ENCODE peak calls at places on chromosomes 13 and 19, in five cellular contexts. U is HepG2, W is GM12878, L is H1, F is K562. X is an unnamed sample.

GRCh38 chr13:20136781-20137703 is 23.8 kb downstream of the GJA3 start:
- DNase-seq in U (peak; percentile 37), W (no peak), L (no peak), F (peak; percentile 63), X (no peak)

GRCh38 chr19:10352764-10353671 is 13.6 kb upstream of the ICAM3 start:
- DNase-seq in U (no peak), W (no peak), L (peak; percentile 90), F (peak; percentile 38), X (peak; percentile 13)

GRCh38 chr13:98960331-98961203 is 17.3 kb downstream of the DOCK9 start:
- DNase-seq in U (no peak), W (no peak), L (no peak), F (peak; percentile 13), X (no peak)

GRCh38 chr19:13396256-13397080 is 109.8 kb downstream of the CACNA1A start:
- DNase-seq in U (peak; percentile 30), W (no peak), L (peak; percentile 49), F (peak; percentile 81), X (no peak)

GRCh38 chr13:67330149-67330548 is 100.0 kb upstream of the PCDH9 start:
- DNase-seq in U (no peak), W (no peak), L (no peak), F (no peak), X (no peak)

GRCh38 chr13:51260154-51260553 is 38.0 kb downstream of the FAM124A start:
- DNase-seq in U (no peak), W (no peak), L (no peak), F (no peak), X (no peak)

GRCh38 chr19:19386373-19386869 is 19.1 kb upstream of the GATAD2A start:
- DNase-seq in U (no peak), W (no peak), L (no peak), F (no peak), X (no peak)

GRCh38 chr13:23986619-23987018 is 89.3 kb upstream of the C1QTNF9B start:
- DNase-seq in U (no peak), W (no peak), L (no peak), F (no peak), X (no peak)

GRCh38 chr13:65292488-65292901 is 1937.6 kb downstream of the PCDH9 start:
- DNase-seq in U (no peak), W (no peak), L (peak; percentile 3), F (no peak), X (no peak)

GRCh38 chr19:40594657-40595077 is 6.5 kb upstream of the LTBP4 start:
- DNase-seq in U (no peak), W (no peak), L (no peak), F (peak; percentile 53), X (no peak)

GRCh38 chr13:108214511-108215383 is 589 bp downstream of the LIG4 start:
- DNase-seq in U (no peak), W (no peak), L (no peak), F (no peak), X (no peak)

GRCh38 chr19:46082728-46083050 is 41.8 kb downstream of the IGFL3 start:
- DNase-seq in U (no peak), W (no peak), L (no peak), F (no peak), X (no peak)

GRCh38 chr19:8145969-8146368 is 3.4 kb downstream of the FBN3 start:
- DNase-seq in U (no peak), W (no peak), L (no peak), F (peak; percentile 53), X (no peak)

GRCh38 chr13:33262069-33262487 is 23.5 kb downstream of the STARD13 start:
- DNase-seq in U (peak; percentile 88), W (no peak), L (no peak), F (no peak), X (no peak)

GRCh38 chr13:111964411-111965035 is 102.4 kb upstream of the SOX1 start:
- DNase-seq in U (no peak), W (no peak), L (no peak), F (no peak), X (no peak)

GRCh38 chr19:54921082-54921481 is 15.1 kb downstream of the NCR1 start:
- DNase-seq in U (no peak), W (no peak), L (no peak), F (no peak), X (no peak)

GRCh38 chr19:33290082-33290815 is 12.1 kb downstream of the CEBPA start:
- DNase-seq in U (no peak), W (no peak), L (no peak), F (no peak), X (no peak)

GRCh38 chr13:99322297-99323103 is 15.3 kb upstream of the GPR183 start:
- DNase-seq in U (no peak), W (peak; percentile 85), L (no peak), F (peak; percentile 35), X (peak; percentile 27)

GRCh38 chr19:51749979-51750378 is 1.7 kb downstream of the FPR1 start:
- DNase-seq in U (no peak), W (no peak), L (no peak), F (no peak), X (no peak)

GRCh38 chr13:25691654-25692053 is 319.9 kb downstream of the ATP8A2 start:
- DNase-seq in U (no peak), W (no peak), L (no peak), F (no peak), X (no peak)

GRCh38 chr13:68234278-68234677 is 1004.1 kb upstream of the PCDH9 start:
- DNase-seq in U (no peak), W (no peak), L (no peak), F (no peak), X (no peak)

GRCh38 chr13:35144496-35144895 is 202.4 kb downstream of the NBEA start:
- DNase-seq in U (no peak), W (no peak), L (no peak), F (no peak), X (no peak)

GRCh38 chr19:4267101-4267900 is 11.8 kb upstream of the SHD start:
- DNase-seq in U (peak; percentile 72), W (no peak), L (peak; percentile 61), F (peak; percentile 88), X (peak; percentile 65)

GRCh38 chr13:102484329-102484728 is 82.5 kb upstream of the FGF14 start:
- DNase-seq in U (no peak), W (no peak), L (no peak), F (no peak), X (no peak)

GRCh38 chr19:19113040-19113541 is 25.2 kb downstream of the TMEM161A start:
- DNase-seq in U (peak; percentile 75), W (no peak), L (no peak), F (peak; percentile 72), X (no peak)

GRCh38 chr13:30623392-30623791 is 5.7 kb downstream of the USPL1 start:
- DNase-seq in U (no peak), W (no peak), L (no peak), F (no peak), X (no peak)
- TF ChIP-seq POLR2A in U (no peak), W (no peak), L (no peak), F (no peak), X (no peak)

GRCh38 chr19:1241417-1242095 is at the start of gene ATP5F1D:
- DNase-seq in U (peak; percentile 88), W (peak; percentile 80), L (no peak), F (peak; percentile 98), X (peak; percentile 99)
- TF ChIP-seq POLR2AphosphoS5 in U (peak; percentile 46), W (no peak), L (no peak), F (no peak), X (no peak)

GRCh38 chr19:30064021-30064699 is 122.1 kb downstream of the URI1 start:
- DNase-seq in U (no peak), W (no peak), L (no peak), F (no peak), X (no peak)
- TF ChIP-seq TAF1 in U (no peak), W (no peak), L (no peak), F (no peak), X (no peak)

GRCh38 chr13:109401307-109401706 is 385.1 kb downstream of the IRS2 start:
- DNase-seq in U (no peak), W (no peak), L (no peak), F (no peak), X (no peak)

GRCh38 chr13:109401891-109402290 is 384.5 kb downstream of the IRS2 start:
- DNase-seq in U (no peak), W (no peak), L (no peak), F (no peak), X (no peak)

GRCh38 chr13:109400192-109400591 is 386.2 kb downstream of the IRS2 start:
- DNase-seq in U (no peak), W (no peak), L (no peak), F (no peak), X (no peak)

GRCh38 chr13:109400625-109401257 is 385.6 kb downstream of the IRS2 start:
- DNase-seq in U (no peak), W (no peak), L (no peak), F (no peak), X (no peak)

DNA sequence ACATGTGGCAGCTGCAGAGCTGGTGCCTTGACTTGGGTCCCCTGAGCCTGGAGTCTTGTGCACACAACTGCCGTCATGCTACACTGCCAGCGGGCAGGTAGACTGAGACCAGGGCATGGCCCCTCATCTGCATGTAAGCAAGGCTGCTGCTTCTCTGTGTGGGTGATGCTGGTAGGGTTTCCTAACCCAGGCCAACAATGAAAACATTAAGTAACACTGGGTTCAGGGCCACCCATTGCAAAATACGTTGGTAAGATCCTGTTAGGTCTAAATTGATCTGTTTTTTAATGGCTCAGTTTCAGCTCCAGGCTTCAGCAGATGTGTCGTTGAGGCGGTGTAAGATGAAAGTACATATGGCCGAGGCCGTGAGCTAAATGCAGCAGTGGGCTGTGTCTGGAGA is 383.4 kb downstream of the IRS2 start:
- DNase-seq in U (no peak), W (no peak), L (no peak), F (no peak), X (no peak)
- TF ChIP-seq POLR2A in U (no peak), W (no peak), L (no peak), F (no peak), X (no peak)

GRCh38 chr13:44854264-44855060 is 134.8 kb downstream of the NUFIP1 start:
- DNase-seq in U (peak; percentile 62), W (no peak), L (no peak), F (no peak), X (no peak)
- TF ChIP-seq POLR2AphosphoS5 in U (no peak), W (no peak), L (no peak), F (no peak), X (no peak)

DNA sequence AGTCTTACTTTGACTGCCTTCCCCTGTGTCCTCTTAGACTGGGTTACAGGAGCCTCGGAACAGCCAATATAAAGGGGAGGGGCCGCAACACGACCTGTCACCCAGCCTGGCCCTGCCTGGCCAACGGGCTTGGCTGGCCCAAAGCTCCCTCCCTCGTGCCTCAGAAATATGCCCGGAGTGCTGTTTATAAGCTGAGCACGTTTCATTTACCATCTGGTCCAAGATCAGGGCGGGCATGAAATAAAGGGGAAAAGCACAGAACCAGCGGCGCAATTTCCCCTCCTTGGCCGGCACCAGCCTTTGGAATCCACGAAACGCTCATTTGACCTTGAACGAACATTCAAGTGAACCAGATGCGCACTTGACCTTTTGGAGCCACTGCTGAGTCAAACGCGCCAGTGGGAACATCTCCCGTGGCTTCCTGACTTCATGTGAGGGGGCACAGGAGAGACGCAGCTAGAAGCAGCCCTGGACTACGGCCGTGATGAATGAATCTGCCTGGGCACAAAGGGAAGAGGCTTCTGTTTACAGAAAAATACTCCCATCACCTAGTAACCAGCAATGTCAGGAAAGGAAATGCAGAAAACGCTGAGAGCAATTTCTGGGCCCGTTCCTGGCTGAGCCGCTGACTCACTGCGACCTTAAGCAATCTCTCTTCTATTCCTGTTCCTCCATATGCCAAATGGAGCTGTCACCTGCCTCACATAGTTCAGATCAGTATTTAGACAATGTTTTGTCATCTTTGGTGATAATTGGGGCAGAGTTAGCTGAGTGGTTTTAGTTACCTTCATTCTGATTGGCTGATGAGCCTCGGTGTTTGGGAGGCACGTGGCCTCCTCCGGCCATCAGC is 53.3 kb downstream of the RFX2 start:
- DNase-seq in U (peak; percentile 77), W (no peak), L (no peak), F (peak; percentile 50), X (no peak)
- TF ChIP-seq TAF1 in U (no peak), W (no peak), L (no peak), F (no peak), X (no peak)

X was measured in GM12892.